ENCODE peak calls at places on chromosomes 2 and 18, in four cellular contexts. Z, V, N and Y are unnamed samples. For H3K9me3 and H3K27me3, the result is how much of the 10 kb centered on the place peaks cover.

GRCh38 chr2:121567452-121567851 is 36.8 kb downstream of the RNU4ATAC start:
- DNase-seq in Z (no peak), V (no peak), N (peak), Y (no peak)

GRCh38 chr2:40371525-40372277 is 80.2 kb downstream of the SLC8A1 start:
- DNase-seq in Z (no peak), V (no peak), N (peak), Y (no peak)

GRCh38 chr2:173658946-173659371 is 304.3 kb downstream of the CDCA7 start:
- DNase-seq in Z (no peak), V (no peak), N (peak), Y (no peak)

GRCh38 chr2:96108578-96109561 is 7.5 kb downstream of the ADRA2B start:
- DNase-seq in Z (peak), V (peak), N (no peak), Y (no peak)

GRCh38 chr2:232142049-232142448 is 180.5 kb downstream of the DIS3L2 start:
- DNase-seq in Z (no peak), V (no peak), N (peak), Y (no peak)

GRCh38 chr2:46719499-46719898 is 196.1 kb downstream of the MCFD2 start:
- DNase-seq in Z (no peak), V (no peak), N (peak), Y (no peak)

GRCh38 chr18:4641969-4642368 is 186.9 kb upstream of the DLGAP1 start:
- DNase-seq in Z (no peak), V (no peak), N (no peak), Y (no peak)

GRCh38 chr2:73730810-73731209 is 6.3 kb downstream of the TPRKB start:
- DNase-seq in Z (no peak), V (peak), N (no peak), Y (no peak)

GRCh38 chr2:205511221-205511620 is 171.1 kb upstream of the NRP2 start:
- DNase-seq in Z (no peak), V (no peak), N (peak), Y (no peak)

GRCh38 chr2:23505984-23506380 is 121.0 kb downstream of the KLHL29 start:
- DNase-seq in Z (no peak), V (no peak), N (peak), Y (no peak)

GRCh38 chr2:234670804-234671203 is 173.9 kb upstream of the ARL4C start:
- DNase-seq in Z (no peak), V (no peak), N (no peak), Y (no peak)

GRCh38 chr2:43484323-43484930 is 111.4 kb downstream of the THADA start:
- DNase-seq in Z (no peak), V (no peak), N (peak), Y (no peak)

GRCh38 chr2:72128059-72128842 is 19.4 kb downstream of the CYP26B1 start:
- DNase-seq in Z (no peak), V (no peak), N (no peak), Y (no peak)

GRCh38 chr2:66577331-66578041 is 142.6 kb downstream of the MEIS1 start:
- DNase-seq in Z (peak), V (no peak), N (no peak), Y (no peak)

GRCh38 chr2:1503471-1504310 is 90.4 kb downstream of the TPO start:
- DNase-seq in Z (peak), V (no peak), N (no peak), Y (no peak)

GRCh38 chr2:133498166-133498565 is 70.1 kb downstream of the NCKAP5 start:
- DNase-seq in Z (no peak), V (no peak), N (no peak), Y (no peak)

GRCh38 chr18:3400567-3401296 is 49.2 kb upstream of the TGIF1 start:
- DNase-seq in Z (no peak), V (no peak), N (no peak), Y (no peak)

GRCh38 chr2:190359896-190360376 is 16.5 kb downstream of the INPP1 start:
- DNase-seq in Z (no peak), V (peak), N (peak), Y (no peak)

GRCh38 chr2:66775730-66776422 is 341.0 kb downstream of the MEIS1 start:
- DNase-seq in Z (no peak), V (no peak), N (no peak), Y (no peak)

DNA sequence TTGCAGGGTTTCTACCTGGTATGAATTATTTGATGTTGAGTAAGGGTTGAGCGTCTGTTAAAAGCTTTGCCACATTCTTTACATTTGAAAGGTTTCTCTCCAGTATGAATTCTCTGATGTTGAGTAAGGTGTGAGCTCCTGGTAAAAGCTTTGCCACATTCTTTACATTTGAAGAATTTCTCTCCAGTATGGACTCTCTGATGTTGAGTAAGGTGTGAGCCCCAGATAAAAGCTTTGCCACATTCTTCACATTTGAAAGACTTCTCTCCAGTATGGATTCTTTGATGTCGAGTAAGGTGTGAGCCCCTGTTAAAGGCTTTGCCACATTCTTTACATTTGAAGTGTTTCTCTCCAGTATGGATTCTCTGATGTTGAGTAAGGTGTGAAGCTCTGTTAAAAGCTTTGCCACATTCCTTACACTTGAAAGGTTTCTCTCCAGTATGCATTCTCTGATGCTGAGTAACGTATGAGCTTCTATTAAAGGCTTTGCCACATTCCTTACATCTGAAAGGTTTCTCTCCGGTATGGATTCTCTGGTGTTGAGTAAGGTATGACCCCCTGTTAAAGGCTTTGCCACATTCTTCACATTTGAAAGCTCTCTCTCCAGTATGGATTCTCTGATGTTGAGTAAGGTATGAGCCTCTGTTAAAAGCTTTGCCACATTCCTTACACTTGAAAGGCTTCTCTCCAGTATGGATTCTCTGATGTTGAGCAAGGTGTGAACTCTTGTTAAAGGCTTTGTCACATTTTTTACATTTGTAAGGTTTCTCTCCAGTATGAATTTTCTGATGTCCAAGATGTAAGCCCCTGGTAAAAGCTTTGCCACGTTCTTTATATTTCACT is 27.1 kb downstream of the ZNF519 start:
- DNase-seq in Z (no peak), V (no peak), N (no peak), Y (no peak)
- H3K9me3 ChIP-seq in Z (under half), V (under half), N (under half), Y (under half)

DNA sequence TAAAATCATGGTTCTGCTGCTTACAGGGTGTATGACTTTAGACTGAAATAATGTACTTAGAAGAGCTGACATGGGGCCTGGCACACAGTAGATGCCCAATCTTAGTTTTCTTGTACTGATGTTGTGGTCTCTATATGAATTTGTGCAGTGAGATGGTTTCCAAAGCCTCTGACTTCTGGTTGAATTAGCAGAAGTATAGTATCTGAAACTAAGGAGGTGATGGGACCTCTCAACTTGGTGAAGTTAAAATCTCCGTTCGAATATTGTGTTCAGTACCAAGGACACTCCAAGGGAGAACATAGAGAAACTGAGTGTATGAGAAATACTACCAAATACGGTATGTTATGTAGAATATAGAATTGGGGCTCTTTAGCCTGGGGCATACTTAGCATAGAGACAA is 120.9 kb downstream of the ANTXR1 start:
- DNase-seq in Z (no peak), V (no peak), N (no peak), Y (no peak)
- H3K27me3 ChIP-seq in Z (under half), V (under half), N (under half), Y (under half)

GRCh38 chr2:157758586-157758985 is 117.5 kb downstream of the ACVR1 start:
- DNase-seq in Z (no peak), V (no peak), N (no peak), Y (no peak)
- H3K9me3 ChIP-seq in Z (under half), V (under half), N (under half), Y (under half)

DNA sequence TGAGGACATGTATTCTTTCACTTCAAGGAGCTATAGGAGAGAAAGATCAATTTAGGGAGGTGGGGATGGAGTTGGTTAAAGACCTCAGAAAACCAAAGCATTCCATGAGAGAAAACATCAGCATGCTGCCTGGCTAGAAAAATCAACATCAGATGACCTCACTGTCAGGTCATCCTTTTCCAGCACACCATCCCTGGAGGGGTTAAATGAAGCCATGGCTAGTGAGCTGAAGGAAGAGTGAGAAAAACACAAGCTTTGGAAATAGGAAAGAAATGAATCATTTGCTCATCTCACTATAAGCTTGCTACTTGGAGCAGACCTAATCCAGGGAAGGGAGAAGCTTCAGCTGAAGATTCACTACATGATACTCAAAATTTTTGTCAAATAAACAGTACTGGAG is 109.5 kb upstream of the ITGB6 start:
- DNase-seq in Z (no peak), V (no peak), N (peak), Y (no peak)
- H3K27me3 ChIP-seq in Z (under half), V (under half), N (under half), Y (under half)

GRCh38 chr18:33900638-33901037 is 322.6 kb downstream of the ASXL3 start:
- DNase-seq in Z (no peak), V (no peak), N (no peak), Y (no peak)
- H3K9me3 ChIP-seq in Z (under half), V (under half), N (under half), Y (under half)

DNA sequence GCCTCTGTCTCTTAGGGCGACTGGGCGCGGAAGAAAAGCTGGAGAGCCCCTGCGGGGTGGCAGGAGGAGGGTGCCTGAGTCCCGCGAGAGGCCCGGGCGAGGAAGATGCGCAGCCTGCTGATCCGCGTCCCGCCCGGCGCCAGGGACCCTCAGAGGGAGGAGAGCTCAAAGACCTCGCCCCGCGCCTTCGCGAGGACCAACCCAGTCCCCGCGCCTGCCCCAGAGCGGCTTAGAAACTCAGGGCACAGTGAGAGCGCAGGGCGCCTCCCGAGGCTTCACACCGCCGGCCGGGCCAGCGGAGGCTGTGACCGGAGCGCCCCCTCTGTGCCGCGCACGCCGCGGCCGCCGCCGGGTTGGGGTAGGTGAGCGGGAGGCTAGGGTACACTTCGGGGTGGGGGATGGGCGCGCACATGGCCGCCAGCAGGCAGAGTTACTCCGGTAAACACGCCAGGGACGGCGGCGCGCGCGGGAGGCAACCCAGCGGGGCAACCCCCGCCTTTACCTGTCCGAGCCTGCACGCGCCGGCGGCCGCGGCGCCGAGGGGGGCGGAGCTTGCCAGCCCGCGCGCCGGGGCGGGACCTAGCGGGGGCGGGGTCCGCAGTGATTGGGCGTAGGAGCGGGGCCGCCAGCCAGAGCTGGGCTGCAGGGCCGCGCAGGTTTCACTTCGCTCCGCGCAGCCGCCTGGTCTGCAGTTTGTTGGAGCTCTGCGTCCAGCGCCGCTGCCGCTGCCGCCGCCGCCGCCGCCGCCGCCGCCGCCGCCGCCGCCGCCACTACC is at the start of gene BCL2L11:
- DNase-seq in Z (peak), V (peak), N (peak), Y (peak)
- H3K27me3 ChIP-seq in Z (under half), V (under half), N (under half), Y (under half)